ENCODE peak calls at places on chromosomes 6 and 20, in eight cellular contexts. W, M, N, B, O, Z, A and Y are unnamed samples.

GRCh38 chr20:56223352-56223751 is 25.2 kb upstream of the MC3R start:
- DNase-seq in W (no peak), M (no peak), N (peak), B (no peak), O (no peak), Z (no peak), A (no peak), Y (no peak)

GRCh38 chr6:108684809-108685329 is 124.2 kb downstream of the FOXO3 start:
- DNase-seq in W (no peak), M (no peak), N (peak), B (peak), O (no peak), Z (no peak), A (peak), Y (peak)

GRCh38 chr6:134185277-134185676 is 132.6 kb downstream of the SGK1 start:
- DNase-seq in W (no peak), M (no peak), N (no peak), B (no peak), O (no peak), Z (no peak), A (no peak), Y (no peak)

GRCh38 chr20:7959484-7959883 is 19.2 kb upstream of the HAO1 start:
- DNase-seq in W (no peak), M (no peak), N (no peak), B (no peak), O (no peak), Z (no peak), A (no peak), Y (no peak)

GRCh38 chr20:23147964-23148720 is 62.0 kb upstream of the CD93 start:
- DNase-seq in W (peak), M (peak), N (no peak), B (peak), O (no peak), Z (peak), A (peak), Y (peak)

GRCh38 chr6:112938656-112939055 is 591.5 kb downstream of the RFPL4B start:
- DNase-seq in W (no peak), M (no peak), N (no peak), B (no peak), O (no peak), Z (no peak), A (no peak), Y (no peak)

GRCh38 chr6:132734694-132735236 is 20.9 kb upstream of the VNN1 start:
- DNase-seq in W (no peak), M (no peak), N (no peak), B (peak), O (no peak), Z (no peak), A (peak), Y (no peak)

GRCh38 chr20:4017051-4017702 is 1.8 kb upstream of the RNF24 start:
- DNase-seq in W (no peak), M (no peak), N (no peak), B (no peak), O (no peak), Z (no peak), A (no peak), Y (no peak)

GRCh38 chr6:133890941-133891813 is 2.3 kb downstream of the TCF21 start:
- DNase-seq in W (no peak), M (no peak), N (no peak), B (peak), O (peak), Z (peak), A (peak), Y (no peak)

GRCh38 chr20:41468994-41469600 is 102.5 kb upstream of the EMILIN3 start:
- DNase-seq in W (no peak), M (peak), N (no peak), B (no peak), O (no peak), Z (no peak), A (no peak), Y (no peak)

GRCh38 chr6:25175656-25176055 is 103.5 kb upstream of the CARMIL1 start:
- DNase-seq in W (no peak), M (no peak), N (no peak), B (no peak), O (no peak), Z (no peak), A (peak), Y (no peak)

GRCh38 chr6:45697605-45698004 is 318.1 kb downstream of the CLIC5 start:
- DNase-seq in W (no peak), M (no peak), N (no peak), B (peak), O (no peak), Z (no peak), A (peak), Y (no peak)

GRCh38 chr6:16723833-16724232 is 37.4 kb downstream of the ATXN1 start:
- DNase-seq in W (no peak), M (no peak), N (no peak), B (peak), O (no peak), Z (no peak), A (peak), Y (no peak)

GRCh38 chr20:63740501-63741353 is 1.2 kb downstream of the SLC2A4RG start:
- DNase-seq in W (no peak), M (peak), N (peak), B (peak), O (peak), Z (peak), A (peak), Y (peak)

GRCh38 chr6:33797635-33798342 is 6.0 kb downstream of the MLN start:
- DNase-seq in W (no peak), M (no peak), N (no peak), B (no peak), O (no peak), Z (no peak), A (no peak), Y (no peak)

GRCh38 chr6:152225231-152225934 is 411.8 kb downstream of the SYNE1 start:
- DNase-seq in W (no peak), M (no peak), N (no peak), B (peak), O (no peak), Z (no peak), A (no peak), Y (no peak)

GRCh38 chr6:31651602-31652191 is 764 bp downstream of the BAG6 start:
- DNase-seq in W (no peak), M (peak), N (peak), B (peak), O (peak), Z (no peak), A (peak), Y (no peak)

GRCh38 chr6:89217308-89217999 is at the start of gene GABRR1:
- DNase-seq in W (no peak), M (no peak), N (no peak), B (no peak), O (no peak), Z (no peak), A (no peak), Y (no peak)

GRCh38 chr6:102798631-102799030 is 1405.1 kb downstream of the GRIK2 start:
- DNase-seq in W (no peak), M (no peak), N (no peak), B (no peak), O (peak), Z (no peak), A (peak), Y (no peak)

GRCh38 chr6:21598662-21599061 is 5.1 kb downstream of the SOX4 start:
- DNase-seq in W (no peak), M (no peak), N (no peak), B (no peak), O (no peak), Z (no peak), A (no peak), Y (no peak)

GRCh38 chr6:166582258-166582657 is 4.2 kb downstream of the RAMACL start:
- DNase-seq in W (no peak), M (no peak), N (no peak), B (no peak), O (no peak), Z (no peak), A (no peak), Y (no peak)

GRCh38 chr6:35016417-35017221 is 124.5 kb downstream of the TCP11 start:
- DNase-seq in W (no peak), M (peak), N (no peak), B (peak), O (peak), Z (no peak), A (no peak), Y (no peak)

GRCh38 chr20:9551808-9552550 is 37.6 kb downstream of the LAMP5 start:
- DNase-seq in W (no peak), M (no peak), N (no peak), B (no peak), O (no peak), Z (no peak), A (peak), Y (no peak)

GRCh38 chr6:160398674-160399271 is 50.6 kb downstream of the SLC22A3 start:
- DNase-seq in W (peak), M (no peak), N (no peak), B (no peak), O (no peak), Z (no peak), A (no peak), Y (no peak)

GRCh38 chr6:160394654-160395035 is 46.5 kb downstream of the SLC22A3 start:
- DNase-seq in W (no peak), M (no peak), N (no peak), B (no peak), O (no peak), Z (no peak), A (peak), Y (no peak)

GRCh38 chr6:160395187-160395586 is 47.0 kb downstream of the SLC22A3 start:
- DNase-seq in W (no peak), M (no peak), N (no peak), B (no peak), O (no peak), Z (no peak), A (no peak), Y (no peak)

DNA sequence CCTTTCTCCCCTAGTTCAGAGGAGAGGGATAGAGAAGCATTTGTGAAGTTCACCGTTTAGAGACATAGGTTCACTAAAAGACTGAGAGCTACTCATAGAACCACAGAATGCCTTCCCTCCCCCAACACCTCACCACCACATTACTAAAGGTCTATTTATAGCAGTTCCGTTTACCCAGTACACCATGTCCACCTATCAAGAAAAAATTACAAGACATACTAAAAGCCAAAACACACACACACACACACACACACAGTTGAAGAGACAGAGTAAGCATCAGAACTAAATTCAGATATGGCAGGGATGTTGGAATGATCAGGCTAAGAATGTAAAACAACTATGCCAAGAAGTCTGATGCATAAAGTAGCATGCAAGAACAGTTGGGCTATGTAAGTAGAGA is 52.2 kb downstream of the SLC22A3 start:
- DNase-seq in W (no peak), M (no peak), N (peak), B (no peak), O (no peak), Z (no peak), A (no peak), Y (no peak)
- TF ChIP-seq POLR2A in W (no peak), M (no peak), N (no peak), B (no peak), O (no peak), Z (no peak), A (no peak), Y (no peak)

DNA sequence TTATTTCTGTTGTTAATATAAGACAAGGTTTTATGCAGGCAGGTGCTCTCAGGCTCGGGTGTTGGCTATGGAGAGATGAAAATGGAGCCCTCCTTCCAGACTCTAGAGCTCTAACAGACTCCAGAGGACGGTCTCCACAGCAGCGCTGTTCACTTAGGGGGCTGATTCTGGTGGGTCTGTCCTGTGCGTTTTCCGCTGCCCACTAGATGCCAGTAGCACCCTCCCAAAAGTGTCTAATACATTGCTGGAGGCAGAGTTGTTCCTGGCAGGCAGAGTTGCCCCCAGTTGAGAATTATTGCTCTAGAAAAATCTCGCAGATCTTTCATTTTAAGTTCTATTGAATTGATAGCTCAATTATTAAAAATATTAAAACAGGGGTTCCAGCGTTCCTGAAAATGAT is 109.9 kb downstream of the MAP3K4 start:
- DNase-seq in W (no peak), M (no peak), N (no peak), B (peak), O (no peak), Z (no peak), A (no peak), Y (no peak)
- TF ChIP-seq CTCF in W (no peak), M (no peak), N (no peak), B (peak), O (no peak), Z (no peak), A (no peak), Y (no peak)

GRCh38 chr20:2203436-2203835 is 92.4 kb upstream of the TGM3 start:
- DNase-seq in W (no peak), M (no peak), N (no peak), B (no peak), O (no peak), Z (no peak), A (no peak), Y (no peak)
- H3K4me3 ChIP-seq in W (no peak), M (no peak), N (no peak), B (no peak), O (no peak), Z (no peak), A (no peak), Y (no peak)

DNA sequence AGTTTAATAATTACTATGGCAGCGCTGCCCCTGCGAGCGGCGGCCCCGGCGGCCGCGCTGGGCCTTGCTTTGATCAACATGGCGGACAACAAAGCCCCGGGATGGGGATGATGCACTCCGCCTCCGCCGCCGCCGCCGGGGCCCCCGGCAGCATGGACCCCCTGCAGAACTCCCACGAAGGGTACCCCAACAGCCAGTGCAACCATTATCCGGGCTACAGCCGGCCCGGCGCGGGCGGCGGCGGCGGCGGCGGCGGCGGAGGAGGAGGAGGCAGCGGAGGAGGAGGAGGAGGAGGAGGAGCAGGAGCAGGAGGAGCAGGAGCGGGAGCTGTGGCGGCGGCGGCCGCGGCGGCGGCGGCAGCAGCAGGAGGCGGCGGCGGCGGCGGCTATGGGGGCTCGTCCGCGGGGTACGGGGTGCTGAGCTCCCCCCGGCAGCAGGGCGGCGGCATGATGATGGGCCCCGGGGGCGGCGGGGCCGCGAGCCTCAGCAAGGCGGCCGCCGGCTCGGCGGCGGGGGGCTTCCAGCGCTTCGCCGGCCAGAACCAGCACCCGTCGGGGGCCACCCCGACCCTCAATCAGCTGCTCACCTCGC is 1.5 kb downstream of the ARID1B start:
- DNase-seq in W (no peak), M (peak), N (peak), B (no peak), O (peak), Z (peak), A (peak), Y (peak)
- TF ChIP-seq POLR2A in W (peak), M (no peak), N (peak), B (no peak), O (no peak), Z (peak), A (peak), Y (no peak)

DNA sequence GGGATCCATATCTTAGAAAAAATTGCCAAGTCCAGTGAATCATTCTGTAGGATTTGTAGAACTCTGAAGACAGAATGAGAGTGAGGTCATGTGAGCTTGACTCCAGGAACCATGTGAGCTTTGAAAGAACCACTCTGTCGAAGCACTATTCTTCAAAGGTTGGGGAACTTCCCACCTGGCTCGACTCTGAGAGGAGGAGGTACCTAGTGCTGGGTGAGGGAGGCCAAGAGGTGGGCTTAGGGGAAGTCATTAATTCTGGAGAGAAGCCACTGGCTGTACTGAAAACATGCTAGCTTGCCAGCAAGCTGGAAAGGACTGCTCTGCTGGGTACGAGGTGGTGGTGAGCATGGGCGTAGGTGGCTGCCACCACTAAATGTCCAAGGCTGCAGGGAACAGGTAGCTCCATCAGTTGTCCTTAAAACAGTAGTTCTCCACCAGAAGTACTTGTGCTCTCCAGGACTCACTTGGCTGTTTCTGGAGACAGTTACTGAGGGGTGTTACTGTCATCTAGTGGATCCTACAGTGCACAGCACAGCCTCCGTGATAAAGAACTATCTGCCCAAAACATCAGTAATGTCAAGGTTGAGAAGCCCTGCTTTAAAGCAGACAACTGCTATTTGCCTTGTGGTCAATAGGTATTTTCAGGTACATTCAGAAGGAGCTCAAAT is 34.7 kb upstream of the SYNJ2 start:
- DNase-seq in W (peak), M (no peak), N (no peak), B (peak), O (peak), Z (no peak), A (peak), Y (no peak)
- TF ChIP-seq CTCF in W (peak), M (no peak), N (peak), B (peak), O (peak), Z (peak), A (peak), Y (no peak)

GRCh38 chr20:62475027-62475818 is 572 bp downstream of the GATA5 start:
- DNase-seq in W (no peak), M (no peak), N (no peak), B (no peak), O (no peak), Z (peak), A (no peak), Y (no peak)

GRCh38 chr20:62476074-62476838 is 461 bp upstream of the GATA5 start:
- DNase-seq in W (no peak), M (peak), N (no peak), B (no peak), O (peak), Z (peak), A (peak), Y (no peak)

GRCh38 chr20:62474585-62475026 is 1.2 kb downstream of the GATA5 start:
- DNase-seq in W (no peak), M (no peak), N (no peak), B (no peak), O (no peak), Z (no peak), A (no peak), Y (no peak)

GRCh38 chr20:62473717-62474584 is 1.8 kb downstream of the GATA5 start:
- DNase-seq in W (no peak), M (no peak), N (no peak), B (no peak), O (no peak), Z (peak), A (no peak), Y (no peak)

DNA sequence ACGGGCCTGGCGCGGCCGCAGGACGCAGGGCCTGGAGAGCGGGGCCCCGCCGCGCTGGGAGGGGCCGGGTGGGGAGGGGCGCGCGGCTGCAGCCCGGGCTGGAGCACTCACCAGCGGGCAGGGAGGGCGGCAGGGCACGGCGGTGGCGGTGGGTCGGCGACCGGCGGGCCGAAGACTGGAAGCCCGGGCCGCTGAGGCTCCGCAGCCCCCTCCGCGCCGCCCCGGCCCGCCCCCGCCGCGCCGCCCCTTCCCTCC is at the start of gene GATA5:
- DNase-seq in W (no peak), M (no peak), N (no peak), B (no peak), O (no peak), Z (no peak), A (no peak), Y (no peak)
- H3K4me3 ChIP-seq in W (no peak), M (peak), N (peak), B (no peak), O (peak), Z (peak), A (peak), Y (no peak)

GRCh38 chr6:51057296-51057695 is 238.6 kb downstream of the TFAP2B start:
- DNase-seq in W (no peak), M (no peak), N (no peak), B (no peak), O (no peak), Z (no peak), A (no peak), Y (no peak)
- TF ChIP-seq POLR2A in W (no peak), M (no peak), N (no peak), B (no peak), O (no peak), Z (no peak), A (no peak), Y (no peak)

GRCh38 chr6:164108092-164108491 is 693.6 kb downstream of the QKI start:
- DNase-seq in W (no peak), M (no peak), N (no peak), B (no peak), O (no peak), Z (no peak), A (no peak), Y (no peak)
- TF ChIP-seq CTCF in W (no peak), M (no peak), N (no peak), B (no peak), O (no peak), Z (no peak), A (no peak), Y (no peak)

GRCh38 chr6:168377481-168377850 is 57.9 kb upstream of the DACT2 start:
- DNase-seq in W (no peak), M (peak), N (no peak), B (no peak), O (peak), Z (no peak), A (no peak), Y (no peak)
- H3K4me3 ChIP-seq in W (no peak), M (peak), N (no peak), B (no peak), O (no peak), Z (no peak), A (no peak), Y (no peak)